ENCODE peak calls at places on chromosomes 12 and 14, in ten cellular contexts. N is left ventricle myocardium inferior; Z is upper lobe of right lung; O is body of pancreas; A is uterus; T is colonic mucosa; M is CD8-positive, alpha-beta T cell; V is osteoblast; C is heart right ventricle; H is heart left ventricle. U is an unnamed sample.

GRCh38 chr14:101853455-101854018 is 92.0 kb downstream of the PPP2R5C start:
- DNase-seq in N (no peak), Z (no peak), O (no peak), A (no peak), T (no peak), M (no peak), V (no peak), C (no peak), H (no peak), U (no peak)

GRCh38 chr12:76766161-76766560 is 2.2 kb downstream of the ZDHHC17 start:
- DNase-seq in N (no peak), Z (no peak), O (no peak), A (no peak), T (no peak), M (no peak), V (no peak), C (no peak), H (no peak), U (no peak)

GRCh38 chr14:46580941-46581671 is 70.5 kb downstream of the RPL10L start:
- DNase-seq in N (no peak), Z (no peak), O (peak; percentile 13), A (no peak), T (peak; percentile 20), M (no peak), V (peak; percentile 3), C (no peak), H (no peak), U (no peak)

GRCh38 chr12:86193931-86194330 is 62.3 kb downstream of the MGAT4C start:
- DNase-seq in N (no peak), Z (no peak), O (no peak), A (no peak), T (no peak), M (no peak), V (no peak), C (no peak), H (no peak), U (no peak)

GRCh38 chr14:61528591-61529021 is 166.7 kb upstream of the HIF1A start:
- DNase-seq in N (no peak), Z (no peak), O (no peak), A (no peak), T (no peak), M (no peak), V (peak; percentile 73), C (no peak), H (no peak), U (no peak)

GRCh38 chr14:79658224-79658623 is 553.1 kb downstream of the DIO2 start:
- DNase-seq in N (no peak), Z (no peak), O (no peak), A (no peak), T (no peak), M (no peak), V (no peak), C (no peak), H (no peak), U (no peak)

GRCh38 chr12:84562331-84562730 is 350.3 kb downstream of the SLC6A15 start:
- DNase-seq in N (no peak), Z (no peak), O (no peak), A (no peak), T (no peak), M (no peak), V (no peak), C (no peak), H (no peak), U (no peak)

GRCh38 chr12:48813464-48814312 is 4.6 kb upstream of the CACNB3 start:
- DNase-seq in N (no peak), Z (no peak), O (no peak), A (no peak), T (no peak), M (no peak), V (peak; percentile 81), C (no peak), H (no peak), U (no peak)

GRCh38 chr14:99971929-99972747 is 93.1 kb upstream of the EVL start:
- DNase-seq in N (no peak), Z (peak; percentile 71), O (no peak), A (no peak), T (no peak), M (no peak), V (peak; percentile 92), C (peak; percentile 24), H (peak; percentile 18), U (peak; percentile 32)

GRCh38 chr12:113136128-113136989 is 798 bp upstream of the RASAL1 start:
- DNase-seq in N (no peak), Z (no peak), O (no peak), A (no peak), T (peak; percentile 67), M (peak; percentile 49), V (peak; percentile 72), C (no peak), H (no peak), U (peak; percentile 73)

GRCh38 chr14:50598765-50599164 is 38.8 kb downstream of the ATL1 start:
- DNase-seq in N (no peak), Z (no peak), O (no peak), A (no peak), T (no peak), M (no peak), V (no peak), C (no peak), H (no peak), U (no peak)

GRCh38 chr12:2489266-2489665 is 305.5 kb upstream of the FKBP4 start:
- DNase-seq in N (no peak), Z (no peak), O (no peak), A (no peak), T (no peak), M (no peak), V (no peak), C (no peak), H (no peak), U (no peak)

GRCh38 chr14:38098074-38098846 is 109.4 kb upstream of the SSTR1 start:
- DNase-seq in N (no peak), Z (no peak), O (no peak), A (no peak), T (no peak), M (no peak), V (no peak), C (no peak), H (no peak), U (no peak)

GRCh38 chr12:76123301-76124212 is 39.1 kb upstream of the NAP1L1 start:
- DNase-seq in N (no peak), Z (no peak), O (no peak), A (no peak), T (no peak), M (no peak), V (no peak), C (no peak), H (no peak), U (no peak)

GRCh38 chr14:51395361-51395849 is 155.4 kb downstream of the TMX1 start:
- DNase-seq in N (peak; percentile 65), Z (no peak), O (peak; percentile 30), A (peak; percentile 58), T (no peak), M (no peak), V (peak; percentile 58), C (peak; percentile 44), H (peak; percentile 36), U (peak; percentile 28)

GRCh38 chr12:81953541-81953940 is 194.4 kb upstream of the PPFIA2 start:
- DNase-seq in N (no peak), Z (no peak), O (no peak), A (no peak), T (no peak), M (no peak), V (no peak), C (no peak), H (no peak), U (no peak)

GRCh38 chr14:104594310-104595046 is 10.1 kb downstream of the TMEM179 start:
- DNase-seq in N (peak; percentile 13), Z (no peak), O (no peak), A (no peak), T (no peak), M (no peak), V (peak; percentile 82), C (no peak), H (no peak), U (peak; percentile 12)

GRCh38 chr14:104595911-104596450 is 8.6 kb downstream of the TMEM179 start:
- DNase-seq in N (peak; percentile 10), Z (peak; percentile 50), O (no peak), A (no peak), T (no peak), M (no peak), V (peak; percentile 83), C (no peak), H (no peak), U (peak; percentile 31)

GRCh38 chr14:104596451-104596918 is 8.1 kb downstream of the TMEM179 start:
- DNase-seq in N (peak; percentile 6), Z (peak; percentile 43), O (no peak), A (no peak), T (no peak), M (no peak), V (peak; percentile 78), C (no peak), H (peak; percentile 4), U (no peak)

GRCh38 chr14:104593710-104594121 is 10.9 kb downstream of the TMEM179 start:
- DNase-seq in N (peak; percentile 11), Z (no peak), O (no peak), A (no peak), T (no peak), M (no peak), V (no peak), C (peak; percentile 9), H (no peak), U (peak; percentile 7)

GRCh38 chr14:104595116-104595675 is 9.4 kb downstream of the TMEM179 start:
- DNase-seq in N (peak; percentile 9), Z (no peak), O (no peak), A (no peak), T (no peak), M (no peak), V (peak; percentile 79), C (no peak), H (no peak), U (no peak)
- H3K4me1 ChIP-seq in N (peaks cover 26% of the 10 kb centered on the region), Z (no peaks in the 10 kb centered on the region), O (no peaks in the 10 kb centered on the region), A (no peaks in the 10 kb centered on the region), T (no peaks in the 10 kb centered on the region), M (no peaks in the 10 kb centered on the region), V (no peaks in the 10 kb centered on the region), C (peaks cover 10% of the 10 kb centered on the region), H (no peaks in the 10 kb centered on the region), U (no peaks in the 10 kb centered on the region)

GRCh38 chr14:64792231-64792630 is 87.5 kb downstream of the SPTB start:
- DNase-seq in N (no peak), Z (peak; percentile 39), O (no peak), A (no peak), T (no peak), M (no peak), V (no peak), C (no peak), H (no peak), U (no peak)
- H3K36me3 ChIP-seq in N (peaks cover 52% of the 10 kb centered on the region), Z (no peaks in the 10 kb centered on the region), O (no peaks in the 10 kb centered on the region), A (no peaks in the 10 kb centered on the region), T (no peaks in the 10 kb centered on the region), M (no peaks in the 10 kb centered on the region), V (no peaks in the 10 kb centered on the region), C (no peaks in the 10 kb centered on the region), H (no peaks in the 10 kb centered on the region), U (no peaks in the 10 kb centered on the region)

GRCh38 chr12:8508224-8508623 is 5.1 kb upstream of the CLEC4D start:
- DNase-seq in N (no peak), Z (no peak), O (no peak), A (no peak), T (no peak), M (no peak), V (no peak), C (no peak), H (no peak), U (no peak)
- TF ChIP-seq CTCF in N (no peak), Z (no peak), O (no peak), A (no peak), T (no peak), M (no peak), V (no peak), C (no peak), H (no peak), U (no peak)

GRCh38 chr12:121628037-121628436 is 1.7 kb downstream of the ORAI1 start:
- DNase-seq in N (no peak), Z (no peak), O (peak; percentile 46), A (no peak), T (peak; percentile 73), M (no peak), V (peak; percentile 81), C (no peak), H (no peak), U (peak; percentile 72)
- H3K4me1 ChIP-seq in N (peaks cover 55% of the 10 kb centered on the region), Z (peaks cover 46% of the 10 kb centered on the region), O (peaks cover 43% of the 10 kb centered on the region), A (no peaks in the 10 kb centered on the region), T (peaks cover 17% of the 10 kb centered on the region), M (peaks cover 62% of the 10 kb centered on the region), V (peaks cover 22% of the 10 kb centered on the region), C (peaks cover 63% of the 10 kb centered on the region), H (peaks cover 14% of the 10 kb centered on the region), U (peaks cover 42% of the 10 kb centered on the region)